ENCODE peak calls at places on chromosomes 7 and 10, in nine cellular contexts. One of them, this sample, is unnamed.

GRCh38 chr7:1641661-1642260 is 28.3 kb upstream of the ELFN1 start:
- DNase-seq in ovary: no peak
- DNase-seq in H54: no peak
- DNase-seq in adrenal gland: no peak
- DNase-seq in body of pancreas: no peak
- DNase-seq in prostate gland: no peak
- DNase-seq in heart left ventricle: no peak
- DNase-seq in A549: no peak
- DNase-seq in IMR-90: no peak
- DNase-seq in this sample: no peak

GRCh38 chr7:48366096-48366495 is 194.8 kb downstream of the ABCA13 start:
- DNase-seq in ovary: no peak
- DNase-seq in H54: no peak
- DNase-seq in adrenal gland: no peak
- DNase-seq in body of pancreas: no peak
- DNase-seq in prostate gland: no peak
- DNase-seq in heart left ventricle: no peak
- DNase-seq in A549: no peak
- DNase-seq in IMR-90: no peak
- DNase-seq in this sample: no peak

GRCh38 chr7:6705959-6706665 is 635 bp downstream of the ZNF12 start:
- DNase-seq in ovary: peak
- DNase-seq in H54: peak
- DNase-seq in adrenal gland: peak
- DNase-seq in body of pancreas: peak
- DNase-seq in prostate gland: no peak
- DNase-seq in heart left ventricle: peak
- DNase-seq in A549: peak
- DNase-seq in IMR-90: peak
- DNase-seq in this sample: peak

GRCh38 chr10:6493521-6494451 is 86.3 kb downstream of the PRKCQ start:
- DNase-seq in ovary: no peak
- DNase-seq in H54: no peak
- DNase-seq in adrenal gland: no peak
- DNase-seq in body of pancreas: no peak
- DNase-seq in prostate gland: no peak
- DNase-seq in heart left ventricle: no peak
- DNase-seq in A549: no peak
- DNase-seq in IMR-90: peak
- DNase-seq in this sample: no peak

GRCh38 chr10:113080621-113081229 is 130.7 kb downstream of the TCF7L2 start:
- DNase-seq in ovary: no peak
- DNase-seq in H54: no peak
- DNase-seq in adrenal gland: no peak
- DNase-seq in body of pancreas: no peak
- DNase-seq in prostate gland: no peak
- DNase-seq in heart left ventricle: no peak
- DNase-seq in A549: no peak
- DNase-seq in IMR-90: no peak
- DNase-seq in this sample: no peak

GRCh38 chr7:2809903-2810628 is 34.0 kb downstream of the GNA12 start:
- DNase-seq in ovary: no peak
- DNase-seq in H54: no peak
- DNase-seq in adrenal gland: no peak
- DNase-seq in body of pancreas: no peak
- DNase-seq in prostate gland: no peak
- DNase-seq in heart left ventricle: no peak
- DNase-seq in A549: no peak
- DNase-seq in IMR-90: peak
- DNase-seq in this sample: no peak

GRCh38 chr10:36675458-36675880 is 449.9 kb upstream of the ANKRD30A start:
- DNase-seq in ovary: no peak
- DNase-seq in H54: peak
- DNase-seq in adrenal gland: no peak
- DNase-seq in body of pancreas: no peak
- DNase-seq in prostate gland: no peak
- DNase-seq in heart left ventricle: no peak
- DNase-seq in A549: peak
- DNase-seq in IMR-90: peak
- DNase-seq in this sample: no peak

GRCh38 chr10:105973252-105973877 is 1191.1 kb downstream of the SORCS1 start:
- DNase-seq in ovary: no peak
- DNase-seq in H54: no peak
- DNase-seq in adrenal gland: no peak
- DNase-seq in body of pancreas: no peak
- DNase-seq in prostate gland: no peak
- DNase-seq in heart left ventricle: no peak
- DNase-seq in A549: no peak
- DNase-seq in IMR-90: no peak
- DNase-seq in this sample: no peak

GRCh38 chr7:28558236-28558635 is 145.9 kb downstream of the CREB5 start:
- DNase-seq in ovary: no peak
- DNase-seq in H54: no peak
- DNase-seq in adrenal gland: no peak
- DNase-seq in body of pancreas: no peak
- DNase-seq in prostate gland: peak
- DNase-seq in heart left ventricle: no peak
- DNase-seq in A549: no peak
- DNase-seq in IMR-90: no peak
- DNase-seq in this sample: no peak

GRCh38 chr10:58326967-58327381 is 7.8 kb upstream of the UBE2D1 start:
- DNase-seq in ovary: peak
- DNase-seq in H54: no peak
- DNase-seq in adrenal gland: peak
- DNase-seq in body of pancreas: peak
- DNase-seq in prostate gland: no peak
- DNase-seq in heart left ventricle: peak
- DNase-seq in A549: no peak
- DNase-seq in IMR-90: peak
- DNase-seq in this sample: no peak

GRCh38 chr10:47247190-47248059 is 52.6 kb upstream of the GDF10 start:
- DNase-seq in ovary: no peak
- DNase-seq in H54: no peak
- DNase-seq in adrenal gland: no peak
- DNase-seq in body of pancreas: no peak
- DNase-seq in prostate gland: no peak
- DNase-seq in heart left ventricle: no peak
- DNase-seq in A549: no peak
- DNase-seq in IMR-90: no peak
- DNase-seq in this sample: no peak

GRCh38 chr7:1097120-1097504 is 9.2 kb downstream of the GPER1 start:
- DNase-seq in ovary: no peak
- DNase-seq in H54: no peak
- DNase-seq in adrenal gland: no peak
- DNase-seq in body of pancreas: no peak
- DNase-seq in prostate gland: peak
- DNase-seq in heart left ventricle: no peak
- DNase-seq in A549: no peak
- DNase-seq in IMR-90: no peak
- DNase-seq in this sample: no peak

GRCh38 chr10:110175406-110175805 is 32.0 kb upstream of the MXI1 start:
- DNase-seq in ovary: no peak
- DNase-seq in H54: no peak
- DNase-seq in adrenal gland: no peak
- DNase-seq in body of pancreas: peak
- DNase-seq in prostate gland: no peak
- DNase-seq in heart left ventricle: no peak
- DNase-seq in A549: no peak
- DNase-seq in IMR-90: peak
- DNase-seq in this sample: no peak

GRCh38 chr7:47941136-47941844 is 7.0 kb downstream of the PKD1L1 start:
- DNase-seq in ovary: no peak
- DNase-seq in H54: peak
- DNase-seq in adrenal gland: peak
- DNase-seq in body of pancreas: no peak
- DNase-seq in prostate gland: no peak
- DNase-seq in heart left ventricle: no peak
- DNase-seq in A549: no peak
- DNase-seq in IMR-90: peak
- DNase-seq in this sample: no peak

GRCh38 chr7:33677556-33677955 is 227.8 kb upstream of the BMPER start:
- DNase-seq in ovary: no peak
- DNase-seq in H54: no peak
- DNase-seq in adrenal gland: no peak
- DNase-seq in body of pancreas: no peak
- DNase-seq in prostate gland: no peak
- DNase-seq in heart left ventricle: no peak
- DNase-seq in A549: peak
- DNase-seq in IMR-90: peak
- DNase-seq in this sample: no peak

GRCh38 chr7:66877577-66878300 is 43.3 kb upstream of the TMEM248 start:
- DNase-seq in ovary: no peak
- DNase-seq in H54: no peak
- DNase-seq in adrenal gland: no peak
- DNase-seq in body of pancreas: no peak
- DNase-seq in prostate gland: no peak
- DNase-seq in heart left ventricle: no peak
- DNase-seq in A549: no peak
- DNase-seq in IMR-90: peak
- DNase-seq in this sample: no peak

GRCh38 chr10:94149702-94150101 is 156.0 kb downstream of the PLCE1 start:
- DNase-seq in ovary: no peak
- DNase-seq in H54: no peak
- DNase-seq in adrenal gland: no peak
- DNase-seq in body of pancreas: no peak
- DNase-seq in prostate gland: no peak
- DNase-seq in heart left ventricle: no peak
- DNase-seq in A549: no peak
- DNase-seq in IMR-90: no peak
- DNase-seq in this sample: no peak

GRCh38 chr10:84375881-84376280 is 47.5 kb downstream of the CCSER2 start:
- DNase-seq in ovary: no peak
- DNase-seq in H54: no peak
- DNase-seq in adrenal gland: no peak
- DNase-seq in body of pancreas: no peak
- DNase-seq in prostate gland: no peak
- DNase-seq in heart left ventricle: no peak
- DNase-seq in A549: no peak
- DNase-seq in IMR-90: no peak
- DNase-seq in this sample: no peak

DNA sequence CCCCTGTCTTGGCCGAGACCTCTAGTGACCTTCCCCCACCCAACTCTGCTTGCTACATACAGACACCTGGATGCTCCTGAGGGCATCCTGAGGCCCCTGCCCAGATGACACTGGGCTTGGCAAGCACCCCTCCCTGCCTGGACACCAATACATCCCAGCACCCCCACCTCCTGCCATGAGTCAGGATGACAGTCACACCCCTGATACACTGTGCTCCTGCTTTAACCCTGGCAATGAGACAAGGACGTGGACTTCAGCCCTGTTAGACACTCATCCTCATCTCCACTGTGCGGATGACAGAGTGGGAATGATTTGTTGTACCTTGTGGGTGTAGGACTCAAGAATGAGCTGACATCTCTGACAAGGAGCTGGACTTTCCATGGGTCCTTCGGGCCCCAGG is 186.3 kb upstream of the ADCY1 start:
- DNase-seq in ovary: no peak
- DNase-seq in H54: no peak
- DNase-seq in adrenal gland: no peak
- DNase-seq in body of pancreas: no peak
- DNase-seq in prostate gland: no peak
- DNase-seq in heart left ventricle: no peak
- DNase-seq in A549: no peak
- DNase-seq in IMR-90: no peak
- DNase-seq in this sample: no peak
- TF ChIP-seq POLR2A in ovary: no peak
- TF ChIP-seq POLR2A in H54: no peak
- TF ChIP-seq POLR2A in adrenal gland: no peak
- TF ChIP-seq POLR2A in body of pancreas: no peak
- TF ChIP-seq POLR2A in prostate gland: no peak
- TF ChIP-seq POLR2A in heart left ventricle: no peak
- TF ChIP-seq POLR2A in A549: no peak
- TF ChIP-seq POLR2A in IMR-90: no peak
- TF ChIP-seq POLR2A in this sample: no peak

DNA sequence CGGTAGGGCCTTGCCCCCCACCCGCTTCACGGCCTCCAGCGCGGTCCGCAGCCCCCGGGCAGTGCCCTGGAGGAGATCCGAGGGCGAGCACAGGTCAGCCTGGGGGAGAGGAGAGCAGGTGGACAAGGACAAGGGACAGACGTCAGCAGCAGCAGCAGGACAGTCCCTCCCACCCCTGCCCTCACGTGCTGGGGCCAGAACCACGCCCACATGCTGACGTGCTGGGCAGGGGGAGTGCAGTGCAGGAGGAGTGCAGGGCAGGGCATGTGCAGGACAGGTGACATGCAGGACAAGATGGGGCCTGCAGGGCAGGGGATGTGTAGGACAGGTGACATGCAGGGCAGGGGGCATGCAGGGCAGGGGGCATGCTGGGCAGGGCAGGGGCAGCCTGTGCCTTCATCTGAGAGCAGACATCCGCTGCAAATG is 1.5 kb upstream of the SAP25 start:
- DNase-seq in ovary: no peak
- DNase-seq in H54: no peak
- DNase-seq in adrenal gland: peak
- DNase-seq in body of pancreas: no peak
- DNase-seq in prostate gland: no peak
- DNase-seq in heart left ventricle: peak
- DNase-seq in A549: no peak
- DNase-seq in IMR-90: no peak
- DNase-seq in this sample: no peak
- TF ChIP-seq POLR2A in ovary: no peak
- TF ChIP-seq POLR2A in H54: no peak
- TF ChIP-seq POLR2A in adrenal gland: no peak
- TF ChIP-seq POLR2A in body of pancreas: no peak
- TF ChIP-seq POLR2A in prostate gland: no peak
- TF ChIP-seq POLR2A in heart left ventricle: no peak
- TF ChIP-seq POLR2A in A549: no peak
- TF ChIP-seq POLR2A in IMR-90: no peak
- TF ChIP-seq POLR2A in this sample: no peak

GRCh38 chr10:71255817-71256660 is 43.7 kb downstream of the UNC5B start:
- DNase-seq in ovary: no peak
- DNase-seq in H54: peak
- DNase-seq in adrenal gland: no peak
- DNase-seq in body of pancreas: no peak
- DNase-seq in prostate gland: peak
- DNase-seq in heart left ventricle: peak
- DNase-seq in A549: no peak
- DNase-seq in IMR-90: peak
- DNase-seq in this sample: no peak
- TF ChIP-seq POLR2A in ovary: no peak
- TF ChIP-seq POLR2A in H54: peak
- TF ChIP-seq POLR2A in adrenal gland: no peak
- TF ChIP-seq POLR2A in body of pancreas: no peak
- TF ChIP-seq POLR2A in prostate gland: peak
- TF ChIP-seq POLR2A in heart left ventricle: no peak
- TF ChIP-seq POLR2A in A549: no peak
- TF ChIP-seq POLR2A in IMR-90: peak
- TF ChIP-seq POLR2A in this sample: no peak

DNA sequence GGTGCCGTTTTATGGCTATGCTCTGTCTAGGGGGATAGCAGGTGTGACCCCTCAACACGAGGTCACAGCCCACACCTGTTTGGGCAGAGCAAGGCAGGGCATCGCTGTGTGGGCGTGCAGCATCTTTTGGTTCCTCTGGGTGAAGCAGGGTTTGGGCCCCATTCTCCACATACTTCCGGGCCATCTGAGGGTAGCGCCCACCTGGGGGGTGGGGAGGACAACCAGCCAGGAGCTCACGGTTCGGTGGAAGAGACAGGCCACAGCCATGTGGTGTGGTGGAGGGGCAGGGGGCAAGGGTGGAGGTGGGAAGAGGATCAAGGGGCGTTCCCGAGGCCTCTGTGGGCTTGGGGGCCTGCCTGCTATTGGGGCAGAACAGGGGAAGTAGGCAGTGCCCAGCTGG is 2.4 kb downstream of the SH2B2 start:
- DNase-seq in ovary: no peak
- DNase-seq in H54: no peak
- DNase-seq in adrenal gland: no peak
- DNase-seq in body of pancreas: no peak
- DNase-seq in prostate gland: no peak
- DNase-seq in heart left ventricle: no peak
- DNase-seq in A549: no peak
- DNase-seq in IMR-90: no peak
- DNase-seq in this sample: no peak
- TF ChIP-seq POLR2A in ovary: no peak
- TF ChIP-seq POLR2A in H54: no peak
- TF ChIP-seq POLR2A in adrenal gland: no peak
- TF ChIP-seq POLR2A in body of pancreas: no peak
- TF ChIP-seq POLR2A in prostate gland: no peak
- TF ChIP-seq POLR2A in heart left ventricle: no peak
- TF ChIP-seq POLR2A in A549: no peak
- TF ChIP-seq POLR2A in IMR-90: no peak
- TF ChIP-seq POLR2A in this sample: no peak

This sample was measured in erythroblast.